ENCODE peak calls at places on chromosomes 13 and 19, in five cellular contexts. Z, Q, I, D and W are unnamed samples.

GRCh38 chr13:21837841-21838551 is 167.1 kb downstream of the FGF9 start:
- DNase-seq in D (no peak), I (peak), Z (no peak), Q (no peak), W (no peak)

GRCh38 chr19:47726467-47726866 is 13.2 kb downstream of the EHD2 start:
- DNase-seq in Z (no peak), Q (no peak), D (no peak), I (no peak), W (no peak)

GRCh38 chr13:110108348-110109139 is 198.4 kb downstream of the COL4A1 start:
- DNase-seq in Z (peak), D (no peak), Q (no peak), I (peak), W (peak)

GRCh38 chr13:25137624-25137892 is 34.5 kb downstream of the AMER2 start:
- DNase-seq in I (no peak), D (no peak), Z (no peak), Q (no peak), W (no peak)

GRCh38 chr19:36182612-36183454 is 30.6 kb upstream of the COX7A1 start:
- DNase-seq in Z (no peak), Q (no peak), I (no peak), D (no peak), W (no peak)

GRCh38 chr13:113537205-113537604 is 46.7 kb upstream of the DCUN1D2 start:
- DNase-seq in Z (no peak), D (no peak), I (no peak), Q (no peak), W (no peak)

GRCh38 chr19:6071103-6071485 is 39.2 kb downstream of the RFX2 start:
- DNase-seq in Q (no peak), D (no peak), Z (no peak), I (no peak), W (no peak)

GRCh38 chr19:27793128-27793643 is 1419.8 kb downstream of the UQCRFS1 start:
- DNase-seq in I (peak), D (peak), Z (peak), Q (peak), W (peak)

GRCh38 chr19:57016076-57016475 is 103.7 kb upstream of the USP29 start:
- DNase-seq in D (no peak), I (no peak), Q (no peak), Z (no peak), W (no peak)

GRCh38 chr13:30464496-30465351 is 1.0 kb downstream of the HMGB1 start:
- DNase-seq in Z (no peak), D (no peak), Q (peak), I (peak), W (peak)

GRCh38 chr13:86282450-86282849 is 483.2 kb upstream of the SLITRK6 start:
- DNase-seq in Q (no peak), Z (no peak), D (peak), I (no peak), W (no peak)

GRCh38 chr13:113962975-113963374 is 10.9 kb downstream of the C13orf46 start:
- DNase-seq in D (no peak), I (no peak), Q (no peak), Z (no peak), W (no peak)

GRCh38 chr19:48351341-48351752 is 12.4 kb downstream of the TMEM143 start:
- DNase-seq in I (peak), Z (no peak), D (no peak), Q (peak), W (peak)

GRCh38 chr13:62643799-62644484 is 1228.3 kb upstream of the PCDH20 start:
- DNase-seq in I (no peak), Q (no peak), D (peak), Z (no peak), W (no peak)

GRCh38 chr19:24074720-24075119 is 12.3 kb upstream of the ZNF254 start:
- DNase-seq in D (no peak), I (no peak), Q (no peak), Z (no peak), W (no peak)

GRCh38 chr13:91574756-91575155 is 176.3 kb downstream of the GPC5 start:
- DNase-seq in Z (no peak), I (no peak), D (no peak), Q (no peak), W (no peak)

GRCh38 chr19:6767081-6767356 is 216 bp downstream of the SH2D3A start:
- DNase-seq in Z (no peak), Q (no peak), I (peak), D (no peak), W (no peak)

GRCh38 chr13:32636711-32637110 is 50.5 kb downstream of the PDS5B start:
- DNase-seq in D (no peak), I (no peak), Z (no peak), Q (no peak), W (no peak)

GRCh38 chr19:23415561-23416191 is 20.4 kb upstream of the ZNF91 start:
- DNase-seq in I (no peak), Z (peak), D (no peak), Q (no peak), W (no peak)

GRCh38 chr19:18647807-18648206 is 11.0 kb downstream of the KLHL26 start:
- DNase-seq in I (no peak), Q (no peak), Z (no peak), D (no peak), W (no peak)

GRCh38 chr13:106033634-106034033 is 501.8 kb downstream of the EFNB2 start:
- DNase-seq in Q (no peak), I (peak), D (no peak), Z (no peak), W (peak)

GRCh38 chr19:55460670-55461258 is 678 bp downstream of the ISOC2 start:
- DNase-seq in Q (peak), I (peak), D (no peak), Z (no peak), W (peak)

GRCh38 chr13:98775844-98776598 is 23.5 kb upstream of the SLC15A1 start:
- DNase-seq in D (no peak), Z (no peak), Q (peak), I (peak), W (peak)

GRCh38 chr13:113506025-113506685 is 15.6 kb upstream of the DCUN1D2 start:
- DNase-seq in I (no peak), D (no peak), Z (no peak), Q (peak), W (no peak)

GRCh38 chr13:94318418-94318817 is 161.1 kb downstream of the DCT start:
- DNase-seq in I (no peak), Z (no peak), Q (no peak), D (no peak), W (no peak)

GRCh38 chr19:2475018-2475701 is 767 bp upstream of the GADD45B start:
- DNase-seq in Z (no peak), Q (peak), D (no peak), I (no peak), W (peak)

GRCh38 chr13:75825599-75825998 is 189.5 kb downstream of the LMO7 start:
- DNase-seq in Z (no peak), Q (no peak), D (no peak), I (no peak), W (no peak)

GRCh38 chr19:29668746-29669609 is 3.7 kb downstream of the PLEKHF1 start:
- DNase-seq in I (no peak), Z (no peak), Q (no peak), D (no peak), W (no peak)

GRCh38 chr13:41756198-41756885 is 204.6 kb downstream of the VWA8 start:
- DNase-seq in D (no peak), I (no peak), Q (no peak), Z (no peak), W (no peak)

GRCh38 chr19:18672606-18673337 is 10.7 kb upstream of the CRTC1 start:
- DNase-seq in I (no peak), Z (no peak), D (no peak), Q (no peak), W (peak)

GRCh38 chr19:41537789-41538188 is 38.2 kb upstream of the CEACAM21 start:
- DNase-seq in Q (no peak), D (no peak), I (peak), Z (no peak), W (peak)

GRCh38 chr13:87677334-87678234 is 6.4 kb downstream of the SLITRK5 start:
- DNase-seq in Q (no peak), D (no peak), I (peak), Z (no peak), W (no peak)

GRCh38 chr19:5578094-5578846 is 10.5 kb upstream of the TINCR start:
- DNase-seq in Q (peak), I (peak), D (no peak), Z (no peak), W (peak)

GRCh38 chr13:40536443-40537113 is 129.9 kb downstream of the FOXO1 start:
- DNase-seq in D (no peak), I (peak), Q (no peak), Z (no peak), W (no peak)

GRCh38 chr13:52793507-52793906 is 53.9 kb upstream of the CNMD start:
- DNase-seq in I (no peak), D (no peak), Z (no peak), Q (no peak), W (no peak)

GRCh38 chr13:29505511-29505910 is 90.0 kb downstream of the SLC7A1 start:
- DNase-seq in Q (no peak), Z (no peak), I (no peak), D (no peak), W (no peak)

GRCh38 chr19:46480409-46480808 is 9.0 kb upstream of the PNMA8A start:
- DNase-seq in Z (no peak), I (no peak), Q (no peak), D (no peak), W (no peak)

GRCh38 chr13:40422588-40423235 is 243.7 kb downstream of the FOXO1 start:
- DNase-seq in I (no peak), Q (no peak), D (no peak), Z (no peak), W (no peak)

GRCh38 chr13:43072394-43072793 is 49.0 kb downstream of the DNAJC15 start:
- DNase-seq in Z (no peak), D (no peak), Q (no peak), I (no peak), W (no peak)
- TF ChIP-seq HDAC2 in Z (no peak), D (no peak), Q (no peak), I (no peak), W (no peak)

DNA sequence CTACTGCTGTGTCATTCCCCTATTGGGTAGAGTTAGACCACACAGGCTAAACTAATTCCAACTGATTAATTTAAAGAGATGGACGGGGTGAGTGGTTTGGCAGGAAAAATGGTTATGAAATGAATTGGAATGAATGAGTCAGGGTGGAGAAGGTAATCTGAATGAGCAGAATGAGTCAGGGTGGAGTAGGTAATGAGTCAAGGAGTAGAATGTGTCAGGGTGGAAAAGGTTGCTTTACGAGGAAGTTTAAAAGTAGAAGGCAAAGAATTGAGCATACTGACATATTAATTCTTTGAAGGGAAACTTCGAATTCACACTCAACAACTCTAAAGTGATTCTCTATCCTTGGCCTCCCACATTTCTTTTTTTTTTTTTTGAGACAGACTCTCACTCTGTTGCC is 12.7 kb upstream of the ZNF121 start:
- DNase-seq in Z (no peak), D (no peak), Q (no peak), I (no peak), W (no peak)
- TF ChIP-seq HDAC2 in Z (no peak), D (no peak), Q (no peak), I (no peak), W (no peak)

GRCh38 chr13:51728972-51729371 is 75.0 kb downstream of the DHRS12 start:
- DNase-seq in Q (no peak), D (no peak), Z (no peak), I (no peak), W (no peak)
- TF ChIP-seq HDAC2 in Q (no peak), D (no peak), Z (no peak), I (no peak), W (no peak)

DNA sequence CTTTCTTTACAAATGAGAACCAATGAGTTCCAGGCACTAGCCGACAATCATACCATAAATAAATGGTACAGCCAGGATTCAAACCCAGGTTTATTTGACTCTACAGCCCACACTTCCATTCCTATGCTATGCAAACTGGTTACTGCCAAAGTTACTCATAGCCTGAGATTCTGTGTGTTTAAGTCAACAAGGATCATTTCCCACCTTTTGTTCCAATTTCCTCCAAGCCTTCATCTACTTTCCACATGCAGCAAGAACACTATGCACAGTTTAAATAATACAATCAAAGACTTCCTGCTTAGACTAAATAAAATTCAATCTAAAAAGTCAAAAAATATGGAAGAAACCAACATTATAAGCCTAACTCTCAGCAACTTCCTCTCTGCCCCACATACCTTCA is 59.2 kb upstream of the KLF12 start:
- DNase-seq in I (no peak), Z (no peak), D (no peak), Q (no peak), W (no peak)
- TF ChIP-seq HDAC2 in I (no peak), Z (no peak), D (no peak), Q (no peak), W (no peak)

GRCh38 chr19:33998739-33999345 is 173.5 kb upstream of the LSM14A start:
- DNase-seq in I (no peak), D (no peak), Q (no peak), Z (no peak), W (peak)
- TF ChIP-seq HDAC2 in I (no peak), D (no peak), Q (no peak), Z (no peak), W (no peak)

GRCh38 chr19:38658462-38659306 is 11.2 kb downstream of the ACTN4 start:
- DNase-seq in I (peak), D (no peak), Z (no peak), Q (no peak), W (peak)
- TF ChIP-seq HDAC2 in I (peak), D (no peak), Z (no peak), Q (no peak), W (no peak)

GRCh38 chr13:48507024-48507423 is 25.9 kb downstream of the RCBTB2 start:
- DNase-seq in I (no peak), D (no peak), Q (no peak), Z (no peak), W (no peak)

GRCh38 chr13:48504606-48505369 is 28.1 kb downstream of the RCBTB2 start:
- DNase-seq in Z (no peak), I (no peak), Q (no peak), D (no peak), W (no peak)

GRCh38 chr13:48508001-48508400 is 24.9 kb downstream of the RCBTB2 start:
- DNase-seq in I (no peak), Z (no peak), Q (no peak), D (no peak), W (no peak)

GRCh38 chr13:48506092-48506701 is 26.7 kb downstream of the RCBTB2 start:
- DNase-seq in D (no peak), Z (no peak), Q (no peak), I (no peak), W (no peak)

DNA sequence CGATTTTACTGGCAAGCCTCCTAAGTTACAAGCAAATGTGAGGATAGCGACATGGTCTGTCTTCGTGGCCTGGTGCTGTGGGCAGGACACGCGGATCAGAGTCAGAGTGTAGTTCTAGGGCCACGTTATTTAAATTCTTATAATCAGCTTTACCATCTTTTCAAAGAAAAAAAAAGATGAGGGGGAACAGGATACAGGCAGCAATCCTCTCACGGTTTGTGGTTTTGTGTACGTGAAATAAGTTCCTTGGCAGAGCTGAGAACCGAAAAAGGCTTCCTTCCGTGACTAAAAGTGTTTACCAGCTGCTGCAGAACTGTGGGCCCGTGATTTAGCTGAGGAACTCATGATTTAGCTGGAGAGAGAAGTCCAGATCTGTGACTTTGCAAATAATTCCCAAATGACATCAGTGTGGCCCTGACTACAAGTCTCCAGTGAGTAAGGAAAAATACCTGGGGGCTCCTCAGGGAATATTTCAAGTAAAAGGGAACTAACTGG is 27.2 kb downstream of the RCBTB2 start:
- DNase-seq in I (no peak), D (peak), Q (no peak), Z (no peak), W (no peak)
- TF ChIP-seq HDAC2 in I (no peak), D (no peak), Q (no peak), Z (no peak), W (no peak)